ENCODE peak calls at places on chromosomes 1 and 21, in four cellular contexts. K is K562, C is WTC11, J is A549. V is an unnamed sample.

GRCh38 chr1:210264521-210265380 is 32.2 kb downstream of the SERTAD4 start:
- DNase-seq in K (no peak), J (peak), C (no peak), V (no peak)

GRCh38 chr1:240188139-240188538 is 96.5 kb downstream of the FMN2 start:
- DNase-seq in J (no peak), K (no peak), C (no peak), V (no peak)

GRCh38 chr1:15974855-15975254 is 1.0 kb downstream of the ZBTB17 start:
- DNase-seq in C (no peak), J (no peak), K (no peak), V (no peak)

GRCh38 chr21:27149034-27149433 is 182.1 kb upstream of the ADAMTS5 start:
- DNase-seq in J (no peak), K (no peak), C (no peak), V (no peak)

GRCh38 chr1:61051455-61052392 is 30.6 kb upstream of the NFIA start:
- DNase-seq in J (no peak), K (no peak), C (peak), V (no peak)

GRCh38 chr1:83055391-83056170 is 943.4 kb downstream of the TTLL7 start:
- DNase-seq in C (no peak), J (no peak), K (no peak), V (no peak)

GRCh38 chr1:29453502-29454240 is 217.3 kb downstream of the PTPRU start:
- DNase-seq in J (peak), C (peak), K (peak), V (peak)

GRCh38 chr1:26540346-26540745 is 10.8 kb downstream of the RPS6KA1 start:
- DNase-seq in J (no peak), K (no peak), C (no peak), V (no peak)

GRCh38 chr1:98420376-98421097 is 241.0 kb upstream of the SNX7 start:
- DNase-seq in K (no peak), J (no peak), C (no peak), V (no peak)

GRCh38 chr1:231420959-231421615 is 1.0 kb downstream of the EGLN1 start:
- DNase-seq in J (peak), K (peak), C (peak), V (no peak)

GRCh38 chr1:93965256-93965655 is 56.0 kb upstream of the GCLM start:
- DNase-seq in J (no peak), C (no peak), K (no peak), V (no peak)

GRCh38 chr21:32140212-32141008 is 138.4 kb downstream of the MIS18A start:
- DNase-seq in C (no peak), J (no peak), K (no peak), V (no peak)

GRCh38 chr1:228338521-228339051 is 68.0 kb downstream of the TRIM11 start:
- DNase-seq in J (no peak), C (peak), K (no peak), V (no peak)

GRCh38 chr21:46226920-46227599 is 1.5 kb downstream of the LSS start:
- DNase-seq in C (no peak), J (no peak), K (no peak), V (no peak)

GRCh38 chr1:108199231-108199657 is 899 bp downstream of the SLC25A24 start:
- DNase-seq in C (no peak), K (peak), J (peak), V (peak)

GRCh38 chr1:54069792-54070548 is 16.6 kb downstream of the TCEANC2 start:
- DNase-seq in J (peak), K (peak), C (no peak), V (peak)

GRCh38 chr1:228305721-228306152 is 97.9 kb downstream of the OBSCN start:
- DNase-seq in C (no peak), K (no peak), J (no peak), V (no peak)

GRCh38 chr1:5222626-5223025 is 568.2 kb downstream of the AJAP1 start:
- DNase-seq in C (no peak), J (no peak), K (no peak), V (no peak)

GRCh38 chr1:5220881-5221280 is 566.5 kb downstream of the AJAP1 start:
- DNase-seq in C (no peak), J (no peak), K (no peak), V (no peak)

GRCh38 chr1:5225687-5226389 is 571.4 kb downstream of the AJAP1 start:
- DNase-seq in K (no peak), J (no peak), C (no peak), V (no peak)

GRCh38 chr1:5220421-5220820 is 566.0 kb downstream of the AJAP1 start:
- DNase-seq in J (no peak), K (no peak), C (no peak), V (no peak)

DNA sequence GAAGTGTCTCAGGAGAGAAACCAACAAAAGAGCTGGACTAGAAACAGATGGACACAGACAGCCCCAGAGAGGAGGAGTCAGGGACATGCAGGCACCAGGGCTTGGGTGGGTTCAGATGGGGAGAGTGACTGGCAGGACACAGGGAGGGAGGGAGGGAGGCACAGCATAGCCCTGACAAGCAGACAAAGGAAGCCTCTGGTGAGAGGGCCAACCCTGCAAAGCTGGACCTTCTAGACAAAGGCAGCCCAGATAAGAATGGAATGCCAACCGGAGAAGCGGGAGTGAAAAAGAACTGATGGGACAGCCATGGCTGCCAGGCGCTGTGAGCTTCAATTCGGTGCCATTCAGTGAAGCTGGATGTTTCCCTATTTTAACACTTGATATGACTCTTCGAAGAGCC is 568.9 kb downstream of the AJAP1 start:
- DNase-seq in K (no peak), J (no peak), C (no peak), V (no peak)
- TF ChIP-seq NR3C1 in K (no peak), J (no peak), C (no peak), V (no peak)

GRCh38 chr1:187816646-187817045 is 987.9 kb downstream of the PLA2G4A start:
- DNase-seq in C (no peak), J (no peak), K (no peak), V (no peak)
- TF ChIP-seq NR3C1 in C (no peak), J (no peak), K (no peak), V (no peak)

GRCh38 chr1:35452086-35452485 is 105.1 kb downstream of the KIAA0319L start:
- DNase-seq in J (no peak), C (no peak), K (no peak), V (no peak)

GRCh38 chr1:35454175-35454574 is 103.0 kb downstream of the KIAA0319L start:
- DNase-seq in J (no peak), K (no peak), C (no peak), V (no peak)

GRCh38 chr1:35448344-35448801 is 108.8 kb downstream of the KIAA0319L start:
- DNase-seq in K (no peak), C (no peak), J (no peak), V (peak)

GRCh38 chr1:35449334-35450008 is 107.7 kb downstream of the KIAA0319L start:
- DNase-seq in J (no peak), K (no peak), C (no peak), V (no peak)

GRCh38 chr1:35451125-35451528 is 106.1 kb downstream of the KIAA0319L start:
- DNase-seq in C (peak), J (peak), K (peak), V (peak)
- TF ChIP-seq NR3C1 in C (no peak), J (no peak), K (no peak), V (no peak)

DNA sequence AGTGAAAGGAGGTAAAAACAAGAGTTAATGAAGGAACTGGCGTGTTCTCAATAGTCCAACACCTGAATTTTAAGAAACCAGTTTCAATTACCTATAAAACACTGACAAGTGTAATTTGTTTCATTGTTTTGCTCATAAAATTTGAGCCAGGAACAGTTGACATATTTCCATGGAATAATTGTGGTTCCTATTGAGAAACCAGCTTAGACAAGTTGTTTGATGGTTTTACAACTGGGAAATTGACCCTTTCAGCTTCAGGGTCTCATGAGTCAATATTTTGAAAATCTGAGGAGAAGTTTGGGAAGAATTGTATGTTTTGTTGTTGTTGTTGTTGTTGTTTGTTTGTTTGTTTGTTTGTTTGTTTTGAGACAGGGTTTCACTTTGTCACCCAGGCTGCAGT is 69.1 kb upstream of the GADD45A start:
- DNase-seq in J (no peak), K (no peak), C (no peak), V (no peak)
- TF ChIP-seq NR3C1 in J (no peak), K (no peak), C (no peak), V (no peak)